ENCODE peak calls at places on chromosomes 7 and 10, in four cellular contexts. S, D, I and Y are unnamed samples.

GRCh38 chr7:95601324-95601723 is 5.0 kb upstream of the PDK4 start:
- DNase-seq in S (no peak), D (no peak), I (no peak), Y (no peak)

GRCh38 chr10:44193156-44193555 is 191.7 kb downstream of the CXCL12 start:
- DNase-seq in S (no peak), D (no peak), I (no peak), Y (no peak)

GRCh38 chr7:4174884-4175283 is 507.2 kb upstream of the FOXK1 start:
- DNase-seq in S (no peak), D (no peak), I (no peak), Y (no peak)

GRCh38 chr7:90459888-90460287 is 9.6 kb upstream of the PTTG1IP2 start:
- DNase-seq in S (peak), D (no peak), I (no peak), Y (no peak)

GRCh38 chr10:11823122-11823988 is at the start of gene PROSER2:
- DNase-seq in S (no peak), D (peak), I (peak), Y (peak)

GRCh38 chr10:114336823-114337509 is 67.3 kb downstream of the AFAP1L2 start:
- DNase-seq in S (no peak), D (no peak), I (no peak), Y (no peak)

GRCh38 chr10:72311667-72312066 is 37.9 kb downstream of the DDIT4 start:
- DNase-seq in S (no peak), D (no peak), I (no peak), Y (no peak)

GRCh38 chr7:134685250-134685649 is 38.6 kb downstream of the BPGM start:
- DNase-seq in S (no peak), D (no peak), I (no peak), Y (no peak)

GRCh38 chr10:62632071-62632809 is 172.3 kb upstream of the ADO start:
- DNase-seq in S (no peak), D (no peak), I (no peak), Y (no peak)

GRCh38 chr7:158783595-158783994 is 45.7 kb downstream of the ESYT2 start:
- DNase-seq in S (no peak), D (no peak), I (peak), Y (no peak)

GRCh38 chr10:101879456-101880189 is 36.0 kb upstream of the KCNIP2 start:
- DNase-seq in S (no peak), D (no peak), I (no peak), Y (no peak)

GRCh38 chr7:55538538-55538937 is 33.8 kb downstream of the VOPP1 start:
- DNase-seq in S (no peak), D (no peak), I (no peak), Y (no peak)

GRCh38 chr10:74094231-74094630 is 56.4 kb downstream of the AP3M1 start:
- DNase-seq in S (no peak), D (no peak), I (no peak), Y (no peak)

GRCh38 chr10:48599830-48600134 is 5.1 kb downstream of the ARHGAP22 start:
- DNase-seq in S (no peak), D (no peak), I (no peak), Y (no peak)

GRCh38 chr10:121510201-121510771 is 88.0 kb downstream of the FGFR2 start:
- DNase-seq in S (no peak), D (no peak), I (no peak), Y (no peak)

GRCh38 chr10:73887038-73888015 is 13.0 kb upstream of the CAMK2G start:
- DNase-seq in S (no peak), D (no peak), I (no peak), Y (peak)

GRCh38 chr10:49285232-49285631 is 13.7 kb upstream of the C10orf71 start:
- DNase-seq in S (no peak), D (no peak), I (no peak), Y (no peak)

GRCh38 chr7:29485376-29486190 is 78.1 kb upstream of the PRR15 start:
- DNase-seq in S (peak), D (no peak), I (no peak), Y (no peak)
- TF ChIP-seq FOSL1 in S (no peak), D (no peak), I (no peak), Y (no peak)

DNA sequence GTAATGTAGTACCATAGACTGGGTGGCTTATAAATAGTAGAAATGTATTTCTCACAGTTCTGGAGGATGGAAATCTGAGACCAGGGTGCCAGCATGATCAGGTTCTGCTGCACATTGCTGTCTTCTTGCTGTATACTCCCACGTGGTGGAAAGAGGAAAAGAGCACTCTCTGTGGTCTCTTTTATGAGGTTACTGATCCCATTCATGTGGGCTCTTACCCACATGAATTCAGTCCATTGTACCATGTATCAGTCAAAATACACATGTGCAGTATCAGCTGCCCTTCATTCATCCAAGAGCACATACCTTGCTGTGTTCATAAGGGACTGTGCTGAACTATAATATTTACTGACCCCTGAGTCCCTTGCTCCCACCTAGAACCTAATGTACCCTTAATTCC is 17.1 kb downstream of the PNLIPRP2 start:
- DNase-seq in S (no peak), D (no peak), I (no peak), Y (no peak)
- TF ChIP-seq FOSL1 in S (no peak), D (no peak), I (no peak), Y (no peak)

GRCh38 chr10:77853256-77853655 is 73.3 kb downstream of the DLG5 start:
- DNase-seq in S (no peak), D (no peak), I (no peak), Y (no peak)
- TF ChIP-seq FOSL1 in S (no peak), D (no peak), I (no peak), Y (no peak)

GRCh38 chr7:128217972-128218652 is 23.0 kb upstream of the LEP start:
- DNase-seq in S (peak), D (peak), I (no peak), Y (no peak)

GRCh38 chr7:128217030-128217805 is 23.9 kb upstream of the LEP start:
- DNase-seq in S (no peak), D (peak), I (no peak), Y (no peak)

GRCh38 chr7:128219646-128220045 is 21.4 kb upstream of the LEP start:
- DNase-seq in S (no peak), D (no peak), I (no peak), Y (no peak)

GRCh38 chr7:128226132-128226980 is 14.7 kb upstream of the LEP start:
- DNase-seq in S (no peak), D (no peak), I (no peak), Y (no peak)

DNA sequence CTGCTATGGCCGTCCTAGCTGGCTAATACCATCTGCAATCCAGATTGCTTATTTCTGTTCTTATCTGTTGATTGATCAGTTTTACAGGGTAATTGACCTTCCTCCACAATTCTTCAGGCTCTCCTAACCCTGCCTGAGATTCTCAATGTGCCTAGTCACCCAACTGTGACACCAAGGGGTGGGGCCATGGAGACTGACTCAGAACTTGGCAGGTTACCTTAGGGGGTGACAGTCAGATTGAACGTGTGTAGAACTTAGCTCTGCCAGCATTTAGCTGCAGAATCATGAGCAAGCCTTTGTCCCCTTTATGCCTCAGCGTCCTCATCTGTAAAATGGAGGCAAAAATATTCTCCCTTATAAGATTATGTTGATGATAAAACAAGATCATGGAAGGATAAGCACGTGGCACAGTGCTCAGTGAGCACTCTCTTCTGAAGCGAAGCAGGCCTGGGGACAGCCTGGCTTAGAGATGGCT is 19.1 kb upstream of the LEP start:
- DNase-seq in S (no peak), D (peak), I (no peak), Y (peak)
- TF ChIP-seq FOSL1 in S (no peak), D (peak), I (no peak), Y (peak)

GRCh38 chr10:79981673-79982485 is 33.0 kb upstream of the SFTPD start:
- DNase-seq in S (peak), D (no peak), I (peak), Y (peak)
- TF ChIP-seq FOSL1 in S (no peak), D (no peak), I (no peak), Y (no peak)

GRCh38 chr7:149881328-149882263 is 7.8 kb downstream of the ATP6V0E2 start:
- DNase-seq in S (no peak), D (no peak), I (no peak), Y (no peak)

GRCh38 chr7:149884016-149884415 is 10.2 kb downstream of the ATP6V0E2 start:
- DNase-seq in S (no peak), D (no peak), I (no peak), Y (no peak)

GRCh38 chr7:149882264-149883048 is 8.7 kb downstream of the ATP6V0E2 start:
- DNase-seq in S (no peak), D (no peak), I (no peak), Y (no peak)

GRCh38 chr7:149883452-149883861 is 9.7 kb downstream of the ATP6V0E2 start:
- DNase-seq in S (peak), D (peak), I (peak), Y (peak)

DNA sequence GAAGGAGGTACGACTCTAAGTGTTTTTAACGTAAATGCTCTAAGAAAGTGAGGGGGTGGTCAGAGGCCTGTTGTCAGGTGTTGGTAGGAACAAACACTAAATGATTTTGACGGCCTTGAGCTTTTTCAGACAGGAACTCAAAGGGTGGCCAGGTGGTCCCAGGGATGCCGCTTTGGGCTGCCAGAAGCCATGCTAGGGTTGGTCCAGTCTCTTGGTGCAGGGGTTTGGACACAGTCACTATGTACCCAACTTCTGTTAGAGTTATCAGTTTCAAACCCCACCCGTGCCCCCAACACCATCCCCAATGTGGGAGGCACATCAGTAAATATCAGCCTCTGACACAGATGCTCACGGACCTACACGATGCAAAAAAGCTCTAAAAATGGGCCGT is 9.3 kb downstream of the ATP6V0E2 start:
- DNase-seq in S (no peak), D (no peak), I (no peak), Y (no peak)
- TF ChIP-seq FOSL1 in S (no peak), D (no peak), I (no peak), Y (no peak)

DNA sequence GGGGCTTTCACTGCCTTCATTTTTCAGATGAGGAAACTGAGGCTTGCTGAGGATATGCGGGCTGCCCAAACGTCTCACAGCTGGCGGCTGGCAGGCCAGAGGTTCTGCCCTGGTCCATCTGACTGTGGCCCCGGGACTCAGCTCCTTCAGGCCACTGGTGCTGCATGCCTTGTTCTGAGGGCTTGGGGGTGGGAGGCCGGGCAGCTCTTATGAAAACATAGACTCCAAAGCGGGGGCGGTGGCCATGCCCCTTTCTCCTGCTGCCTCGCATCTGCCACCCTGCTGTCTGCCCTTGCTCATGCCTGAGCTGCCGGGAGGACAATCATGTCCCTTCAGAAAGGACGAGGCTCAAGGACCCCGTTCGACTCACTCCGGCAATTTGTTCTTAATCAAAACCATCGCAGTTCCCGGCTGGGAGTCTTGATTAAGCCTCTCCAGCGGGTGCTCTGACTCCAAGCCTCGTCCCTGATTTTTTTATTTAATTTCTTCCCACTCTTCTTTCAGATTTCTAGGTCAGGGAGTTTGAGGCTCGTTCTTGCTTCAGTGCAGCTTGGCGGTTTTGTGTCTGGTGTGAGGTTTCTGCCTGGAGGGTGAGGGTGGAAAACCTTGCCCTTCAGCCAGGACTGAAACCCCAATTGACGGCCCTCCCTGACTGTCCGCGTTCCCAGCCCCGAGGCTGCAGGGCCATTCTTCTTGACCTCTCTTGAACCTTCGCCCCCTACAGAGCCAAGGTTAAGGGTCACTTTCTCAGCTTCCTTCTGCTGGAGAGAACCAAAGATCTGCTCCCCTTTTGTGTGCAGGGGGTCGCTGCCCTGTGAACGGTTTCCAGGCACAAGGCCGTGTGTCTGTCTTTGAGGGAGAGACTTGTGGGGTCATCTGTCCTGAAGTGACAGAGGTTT is 120.8 kb downstream of the DNAJB6 start:
- DNase-seq in S (no peak), D (no peak), I (peak), Y (no peak)
- TF ChIP-seq FOSL1 in S (no peak), D (no peak), I (no peak), Y (no peak)

GRCh38 chr7:25167262-25167843 is 42.3 kb upstream of the CYCS start:
- DNase-seq in S (no peak), D (no peak), I (no peak), Y (no peak)
- TF ChIP-seq FOSL1 in S (no peak), D (no peak), I (no peak), Y (no peak)